ENCODE peak calls at places on chromosomes 13 and 19, in four cellular contexts. C, B, X and D are unnamed samples.

GRCh38 chr13:72782717-72783116 is 784 bp downstream of the PIBF1 start:
- DNase-seq in C (no peak), B (peak), X (no peak), D (peak)

GRCh38 chr19:5434970-5435641 is 20.1 kb upstream of the ZNRF4 start:
- DNase-seq in C (no peak), B (peak), X (no peak), D (peak)

GRCh38 chr19:46210634-46211033 is 18.9 kb upstream of the IGFL1 start:
- DNase-seq in C (no peak), B (no peak), X (no peak), D (no peak)

GRCh38 chr13:87671031-87671823 is at the start of gene SLITRK5:
- DNase-seq in C (peak), B (peak), X (peak), D (peak)

GRCh38 chr19:19662344-19662743 is 1.1 kb downstream of the ATP13A1 start:
- DNase-seq in C (no peak), B (no peak), X (no peak), D (no peak)

GRCh38 chr13:31209819-31210209 is 10.0 kb downstream of the B3GLCT start:
- DNase-seq in C (no peak), B (no peak), X (no peak), D (no peak)

GRCh38 chr19:21463449-21464105 is 41.8 kb upstream of the ZNF429 start:
- DNase-seq in C (peak), B (peak), X (peak), D (peak)

GRCh38 chr19:16217671-16218464 is 20.2 kb downstream of the AP1M1 start:
- DNase-seq in C (no peak), B (no peak), X (no peak), D (no peak)

GRCh38 chr13:92838786-92839185 is 387.8 kb upstream of the GPC6 start:
- DNase-seq in C (no peak), B (peak), X (no peak), D (peak)

GRCh38 chr13:112982281-112983041 is 13.4 kb downstream of the MCF2L start:
- DNase-seq in C (no peak), B (no peak), X (no peak), D (no peak)

GRCh38 chr13:26695891-26696311 is 64.7 kb downstream of the GPR12 start:
- DNase-seq in C (no peak), B (no peak), X (no peak), D (no peak)

GRCh38 chr13:75796825-75797224 is 160.7 kb downstream of the LMO7 start:
- DNase-seq in C (no peak), B (no peak), X (no peak), D (no peak)

GRCh38 chr19:43526884-43527859 is at the start of gene ETHE1:
- DNase-seq in C (peak), B (peak), X (peak), D (peak)

GRCh38 chr13:29855009-29855408 is 4.6 kb upstream of the UBL3 start:
- DNase-seq in C (no peak), B (no peak), X (no peak), D (no peak)

GRCh38 chr13:57612568-57612967 is 19.0 kb upstream of the PCDH17 start:
- DNase-seq in C (no peak), B (no peak), X (no peak), D (no peak)

GRCh38 chr19:11191273-11191755 is 6.0 kb downstream of the KANK2 start:
- DNase-seq in C (no peak), B (peak), X (no peak), D (peak)

GRCh38 chr19:36719687-36720556 is 32.5 kb downstream of the ZNF567 start:
- DNase-seq in C (no peak), B (peak), X (no peak), D (no peak)

GRCh38 chr13:97448503-97449251 is 14.7 kb downstream of the RAP2A start:
- DNase-seq in C (no peak), B (no peak), X (no peak), D (no peak)

GRCh38 chr13:74006666-74007065 is 127.5 kb downstream of the KLF12 start:
- DNase-seq in C (no peak), B (no peak), X (no peak), D (no peak)

GRCh38 chr19:13171146-13171545 is 20.9 kb downstream of the IER2 start:
- DNase-seq in C (no peak), B (no peak), X (no peak), D (no peak)

GRCh38 chr13:75258159-75258782 is 223.7 kb downstream of the TBC1D4 start:
- DNase-seq in C (no peak), B (peak), X (no peak), D (no peak)

GRCh38 chr19:34838753-34839431 is 65.9 kb upstream of the ZNF599 start:
- DNase-seq in C (no peak), B (peak), X (no peak), D (no peak)

GRCh38 chr13:65336916-65337315 is 1893.2 kb downstream of the PCDH9 start:
- DNase-seq in C (no peak), B (peak), X (no peak), D (no peak)

GRCh38 chr19:45854167-45854778 is 8.7 kb downstream of the SYMPK start:
- DNase-seq in C (no peak), B (no peak), X (no peak), D (no peak)

GRCh38 chr13:109784590-109785140 is 1.7 kb downstream of the IRS2 start:
- DNase-seq in C (peak), B (peak), X (peak), D (peak)

GRCh38 chr19:28710278-28710677 is 502.7 kb downstream of the UQCRFS1 start:
- DNase-seq in C (no peak), B (peak), X (no peak), D (no peak)

GRCh38 chr13:84400711-84401110 is 518.4 kb upstream of the SLITRK1 start:
- DNase-seq in C (no peak), B (peak), X (no peak), D (no peak)

GRCh38 chr19:33175156-33175782 is 18.9 kb upstream of the LRP3 start:
- DNase-seq in C (no peak), B (no peak), X (no peak), D (no peak)

GRCh38 chr19:44847144-44848035 is 1.3 kb downstream of the NECTIN2 start:
- DNase-seq in C (no peak), B (peak), X (peak), D (peak)

GRCh38 chr13:72953391-72953960 is 105.3 kb upstream of the KLF5 start:
- DNase-seq in C (no peak), B (no peak), X (peak), D (no peak)

GRCh38 chr19:1267441-1268391 is 1.4 kb upstream of the CIRBP start:
- DNase-seq in C (no peak), B (no peak), X (no peak), D (peak)

GRCh38 chr13:64529874-64530485 is 2700.2 kb downstream of the PCDH9 start:
- DNase-seq in C (no peak), B (peak), X (no peak), D (no peak)

GRCh38 chr13:98598043-98598442 is 21.1 kb upstream of the STK24 start:
- DNase-seq in C (no peak), B (no peak), X (no peak), D (no peak)

GRCh38 chr19:7262470-7262869 is 31.7 kb downstream of the INSR start:
- DNase-seq in C (no peak), B (no peak), X (no peak), D (no peak)

GRCh38 chr13:21683034-21683733 is 12.3 kb downstream of the FGF9 start:
- DNase-seq in C (no peak), B (peak), X (no peak), D (peak)

GRCh38 chr13:90055121-90055520 is 1292.4 kb upstream of the MIR17HG start:
- DNase-seq in C (no peak), B (peak), X (peak), D (peak)

GRCh38 chr19:54435551-54436016 is 13.4 kb upstream of the LENG8 start:
- DNase-seq in C (no peak), B (no peak), X (no peak), D (no peak)

GRCh38 chr19:31436121-31436776 is 87.0 kb upstream of the TSHZ3 start:
- DNase-seq in C (no peak), B (no peak), X (no peak), D (peak)

GRCh38 chr13:44759723-44760360 is 183.7 kb upstream of the TSC22D1 start:
- DNase-seq in C (no peak), B (peak), X (peak), D (peak)